ENCODE peak calls at places on chromosomes 6 and 20, in four cellular contexts. W is thyroid gland, Y is lower leg skin, P is IMR-90. T is an unnamed sample.
A peak's percentile ranks its signal among the peaks of the same experiment; 100 is the strongest.

GRCh38 chr6:49336514-49337131 is 126.4 kb downstream of the MMUT start:
- DNase-seq in Y (no peak), W (no peak), P (peak; percentile 18), T (no peak)

GRCh38 chr6:13268914-13269532 is 59.3 kb downstream of the TBC1D7 start:
- DNase-seq in P (peak; percentile 44), Y (no peak), W (no peak), T (no peak)

GRCh38 chr6:2254747-2255146 is 9.3 kb upstream of the GMDS start:
- DNase-seq in Y (no peak), W (no peak), P (no peak), T (no peak)

GRCh38 chr6:151719070-151719469 is 88.4 kb upstream of the ESR1 start:
- DNase-seq in P (no peak), W (no peak), Y (no peak), T (no peak)

GRCh38 chr6:156857573-156857972 is 80.4 kb downstream of the ARID1B start:
- DNase-seq in Y (no peak), W (no peak), P (peak; percentile 64), T (no peak)

GRCh38 chr20:21322921-21323321 is 19.8 kb downstream of the XRN2 start:
- DNase-seq in P (peak; percentile 10), W (no peak), Y (no peak), T (no peak)

GRCh38 chr6:34858681-34859080 is 29.2 kb downstream of the TAF11 start:
- DNase-seq in P (no peak), W (no peak), Y (no peak), T (no peak)

GRCh38 chr20:6693178-6693807 is 74.2 kb upstream of the BMP2 start:
- DNase-seq in P (no peak), Y (no peak), W (no peak), T (no peak)

GRCh38 chr6:21134401-21134800 is 459.1 kb upstream of the SOX4 start:
- DNase-seq in Y (no peak), W (no peak), P (no peak), T (no peak)

GRCh38 chr6:123925360-123925759 is 121.7 kb downstream of the NKAIN2 start:
- DNase-seq in W (no peak), P (peak; percentile 16), Y (no peak), T (no peak)

GRCh38 chr6:23413327-23414203 is 712.5 kb upstream of the NRSN1 start:
- DNase-seq in W (no peak), P (peak; percentile 66), Y (no peak), T (no peak)

GRCh38 chr6:44675449-44675848 is 287.9 kb downstream of the CDC5L start:
- DNase-seq in Y (no peak), W (no peak), P (no peak), T (peak; percentile 10)

GRCh38 chr6:30882764-30883475 is 1.4 kb upstream of the DDR1 start:
- DNase-seq in P (no peak), W (peak; percentile 91), Y (peak; percentile 67), T (peak; percentile 93)

GRCh38 chr6:106728296-106728870 is 99.0 kb downstream of the QRSL1 start:
- DNase-seq in P (no peak), W (peak; percentile 72), Y (no peak), T (no peak)
- TF ChIP-seq POLR2A in P (no peak), W (no peak), Y (no peak), T (no peak)

GRCh38 chr6:167827588-167828324 is 1.0 kb downstream of the AFDN start:
- DNase-seq in P (peak; percentile 18), W (peak; percentile 62), Y (peak; percentile 27), T (peak; percentile 37)

GRCh38 chr6:167825059-167825758 is 1.5 kb upstream of the AFDN start:
- DNase-seq in P (no peak), Y (no peak), W (peak; percentile 24), T (no peak)

GRCh38 chr6:167825759-167826229 is 917 bp upstream of the AFDN start:
- DNase-seq in P (no peak), Y (peak; percentile 42), W (peak; percentile 91), T (peak; percentile 80)

GRCh38 chr6:167827062-167827587 is 414 bp downstream of the AFDN start:
- DNase-seq in Y (no peak), P (no peak), W (peak; percentile 35), T (no peak)

DNA sequence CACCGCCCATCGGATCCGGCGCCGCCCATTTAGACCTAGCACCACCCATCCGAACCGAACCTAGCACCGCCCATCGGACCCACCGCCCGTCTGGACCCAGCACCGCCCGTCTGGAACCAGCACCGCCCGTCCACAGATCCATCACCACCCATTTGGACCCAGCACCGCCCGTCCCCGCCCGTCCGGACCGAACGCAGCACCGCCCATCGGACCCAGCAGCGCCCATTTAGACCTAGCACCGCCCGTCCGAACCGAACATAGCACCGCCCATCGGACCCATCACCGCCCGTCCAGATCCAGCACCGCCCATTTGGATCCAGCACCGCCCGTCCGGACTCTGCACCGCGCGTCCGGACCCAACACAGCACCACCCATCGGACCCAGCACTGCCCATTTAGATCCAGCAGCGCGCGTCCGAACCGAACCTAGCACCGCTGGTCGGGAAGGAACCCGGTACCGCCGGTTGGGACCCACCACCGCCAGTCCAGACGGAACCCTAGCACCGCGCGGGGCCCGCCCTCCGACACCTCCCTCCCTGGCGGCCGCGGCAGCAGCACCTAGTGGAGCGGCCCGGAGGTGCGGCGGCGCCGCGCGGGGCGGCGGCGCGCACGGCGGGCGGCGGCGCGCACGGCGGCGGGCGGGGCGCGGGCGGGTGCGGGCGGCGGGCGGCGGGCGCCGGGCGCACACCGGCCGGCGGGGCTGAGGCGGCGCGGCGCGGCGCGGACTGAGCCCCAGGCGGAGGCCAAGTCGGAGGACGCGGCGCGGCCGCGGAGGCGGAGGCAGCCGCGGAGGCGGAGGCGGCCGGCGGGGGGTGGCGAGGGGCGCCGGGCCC is at the start of gene AFDN:
- DNase-seq in W (peak; percentile 86), P (peak; percentile 21), Y (peak; percentile 50), T (peak; percentile 78)
- TF ChIP-seq POLR2A in W (peak; percentile 16), P (no peak), Y (no peak), T (peak; percentile 40)

GRCh38 chr20:25196701-25197120 is 1.2 kb downstream of the ENTPD6 start:
- DNase-seq in W (no peak), Y (no peak), P (no peak), T (peak; percentile 44)

GRCh38 chr20:25197173-25197869 is 1.8 kb downstream of the ENTPD6 start:
- DNase-seq in P (no peak), W (no peak), Y (no peak), T (no peak)

GRCh38 chr20:25195014-25195961 is at the start of gene ENTPD6:
- DNase-seq in W (peak; percentile 89), Y (peak; percentile 84), P (peak; percentile 81), T (peak; percentile 92)

GRCh38 chr20:25194333-25194972 is 1.1 kb upstream of the ENTPD6 start:
- DNase-seq in P (no peak), W (no peak), Y (no peak), T (no peak)

DNA sequence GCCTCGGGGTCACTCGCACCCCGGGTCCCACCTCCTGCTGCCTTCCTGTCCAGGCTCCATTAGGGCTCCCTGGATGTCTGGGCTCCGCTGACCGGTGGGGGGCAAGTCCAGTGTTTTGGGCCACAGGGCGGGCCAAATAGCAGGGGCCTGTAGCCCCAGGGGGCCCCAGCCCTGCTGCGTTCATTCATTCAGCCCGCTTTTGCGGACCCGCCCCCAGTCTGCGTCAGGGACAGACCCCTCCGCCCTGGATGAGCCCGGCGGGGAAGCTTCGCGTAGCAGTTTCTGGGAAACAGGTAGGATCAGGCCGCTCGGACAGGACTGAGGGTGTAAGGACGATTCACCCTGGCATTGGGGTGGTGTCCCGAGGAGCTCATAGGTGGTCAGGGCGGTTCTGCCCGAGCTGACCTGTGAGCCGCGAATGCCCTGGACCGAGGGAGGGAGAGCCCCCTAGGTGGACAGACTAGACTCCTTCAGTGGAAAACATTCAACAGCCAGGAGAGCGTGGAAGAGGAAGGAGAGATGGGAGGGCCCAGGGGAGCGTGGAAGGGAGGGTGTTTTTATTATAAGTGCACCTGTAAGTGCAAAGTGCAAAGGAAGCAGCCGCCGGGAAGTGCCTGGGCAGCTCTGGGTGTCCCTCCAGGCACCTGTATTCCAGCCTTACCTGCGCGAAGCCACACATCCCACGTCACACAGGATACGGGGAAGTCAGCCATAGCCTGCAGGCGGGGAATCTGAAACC is 619 bp downstream of the ENTPD6 start:
- DNase-seq in W (peak; percentile 79), Y (no peak), P (peak; percentile 5), T (peak; percentile 65)
- TF ChIP-seq POLR2A in W (no peak), Y (no peak), P (no peak), T (no peak)

DNA sequence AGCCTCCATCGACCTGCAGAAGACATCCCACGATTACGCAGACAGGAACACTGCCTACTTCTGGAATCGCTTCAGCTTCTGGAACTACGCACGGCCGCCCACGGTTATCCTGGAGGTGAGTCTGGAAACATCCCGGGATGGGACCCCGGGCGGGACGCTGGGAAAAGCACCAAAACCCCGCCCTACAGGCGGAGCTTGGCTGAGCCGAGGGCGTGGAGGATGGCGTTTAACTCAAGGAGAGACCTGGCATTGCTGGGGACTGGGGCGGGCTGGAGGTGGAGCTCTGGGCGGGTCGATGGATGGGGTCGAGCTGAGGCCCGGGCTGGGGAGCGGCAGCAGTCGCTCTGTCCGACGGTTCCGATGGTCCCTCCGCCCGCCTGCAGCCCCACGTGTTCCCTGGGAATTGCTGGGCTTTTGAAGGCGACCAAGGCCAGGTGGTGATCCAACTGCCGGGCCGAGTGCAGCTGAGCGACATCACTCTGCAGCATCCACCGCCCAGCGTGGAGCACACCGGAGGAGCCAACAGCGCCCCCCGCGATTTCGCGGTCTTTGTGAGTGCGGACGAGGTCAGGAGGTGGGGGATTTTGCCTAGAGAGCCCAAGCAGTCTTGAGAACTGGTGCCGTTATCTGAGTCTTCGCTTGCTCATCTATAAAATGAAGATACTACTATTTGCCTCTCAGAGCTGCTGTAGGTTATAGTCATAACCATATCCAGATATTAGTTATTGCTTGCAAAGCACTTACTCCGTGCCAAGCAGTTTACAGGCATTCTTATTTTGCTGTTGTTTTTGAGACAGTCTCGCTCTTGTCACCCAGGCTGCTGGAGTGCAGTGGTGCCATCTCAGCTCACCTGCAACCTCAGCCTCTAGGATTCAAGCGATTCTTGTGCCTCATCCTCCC is 3.8 kb downstream of the SPAG4 start:
- DNase-seq in W (peak; percentile 80), P (peak; percentile 78), Y (peak; percentile 46), T (peak; percentile 66)
- TF ChIP-seq POLR2A in W (no peak), P (peak; percentile 38), Y (no peak), T (peak; percentile 45)